ENCODE peak calls at places on chromosomes 3 and 15, in six cellular contexts. G is GM12865, X is Calu3, K is cardiac fibroblast, Q is AG04450, O is AG09319. F is an unnamed sample.

GRCh38 chr3:148146947-148147346 is 550.8 kb upstream of the AGTR1 start:
- DNase-seq in G (no peak), K (peak), X (peak), Q (peak), O (no peak), F (no peak)

GRCh38 chr15:95326689-95327525 is 1003.6 kb upstream of the NR2F2 start:
- DNase-seq in G (no peak), O (no peak), X (no peak), Q (no peak), K (peak), F (no peak)

GRCh38 chr3:101070260-101071121 is 77.3 kb upstream of the ABI3BP start:
- DNase-seq in O (no peak), X (peak), G (peak), Q (no peak), K (peak), F (peak)

GRCh38 chr3:116112686-116113085 is 332.6 kb downstream of the LSAMP start:
- DNase-seq in X (no peak), K (peak), Q (no peak), G (no peak), O (no peak), F (no peak)

GRCh38 chr3:100650651-100651611 is 41.5 kb downstream of the ADGRG7 start:
- DNase-seq in K (peak), O (no peak), X (no peak), Q (no peak), G (peak), F (peak)

GRCh38 chr3:73745429-73746247 is 120.9 kb upstream of the PDZRN3 start:
- DNase-seq in Q (no peak), O (no peak), K (peak), X (no peak), G (no peak), F (no peak)

GRCh38 chr15:34737379-34737928 is 17.3 kb downstream of the GJD2 start:
- DNase-seq in O (no peak), K (no peak), X (no peak), G (no peak), Q (no peak), F (no peak)

GRCh38 chr15:91311986-91312385 is 211.9 kb downstream of the SV2B start:
- DNase-seq in Q (no peak), G (no peak), O (no peak), X (no peak), K (no peak), F (no peak)

GRCh38 chr3:155946178-155946577 is 75.7 kb downstream of the GMPS start:
- DNase-seq in G (no peak), O (peak), Q (peak), X (no peak), K (peak), F (no peak)

GRCh38 chr3:197399486-197399885 is 101.1 kb upstream of the DLG1 start:
- DNase-seq in K (no peak), O (no peak), X (no peak), Q (no peak), G (no peak), F (no peak)

DNA sequence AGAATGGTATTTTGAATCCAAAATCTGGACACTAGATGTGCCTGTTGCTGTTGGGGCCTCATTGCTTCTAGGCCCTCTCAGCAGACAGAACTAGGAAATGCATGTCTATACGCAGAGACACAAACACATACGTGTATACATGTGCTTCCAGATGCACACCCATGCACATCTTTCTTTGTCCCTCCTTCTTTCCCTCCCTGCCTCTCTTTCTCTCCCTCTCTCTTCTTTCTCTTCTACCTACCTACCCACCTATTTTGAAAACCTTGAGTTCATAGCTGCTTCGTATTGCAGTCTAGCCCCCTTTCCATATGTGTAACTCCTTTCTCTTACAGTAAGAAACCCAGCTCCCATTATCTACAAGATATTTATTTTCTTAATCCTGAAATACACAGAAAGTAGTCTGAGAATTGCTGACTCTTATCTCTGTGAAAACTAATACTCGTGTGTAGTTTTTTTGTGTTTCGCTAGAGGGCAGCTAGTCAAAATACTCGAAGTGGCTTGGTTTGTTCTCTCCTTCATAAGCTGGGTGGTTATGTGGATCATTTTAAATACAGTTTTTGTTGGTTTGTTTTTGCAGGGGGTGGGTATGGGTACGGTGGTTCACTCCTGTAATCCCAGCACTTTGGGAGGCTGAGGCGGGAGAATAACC is 18.5 kb downstream of the RPL32 start:
- DNase-seq in X (no peak), Q (no peak), O (no peak), G (no peak), K (peak), F (no peak)
- TF ChIP-seq CTCF in X (peak), Q (peak), O (peak), G (peak), K (peak), F (no peak)

GRCh38 chr3:195448205-195448875 is 5.5 kb upstream of the ACAP2 start:
- DNase-seq in Q (no peak), O (no peak), X (no peak), G (no peak), K (no peak), F (no peak)

GRCh38 chr3:195445885-195446284 is 3.1 kb upstream of the ACAP2 start:
- DNase-seq in O (no peak), Q (no peak), G (no peak), X (no peak), K (no peak), F (no peak)

GRCh38 chr3:195443391-195443989 is 670 bp upstream of the ACAP2 start:
- DNase-seq in O (no peak), K (no peak), X (no peak), Q (no peak), G (peak), F (no peak)

GRCh38 chr3:195447205-195447604 is 4.4 kb upstream of the ACAP2 start:
- DNase-seq in X (no peak), K (no peak), G (no peak), Q (no peak), O (no peak), F (no peak)

GRCh38 chr3:195446359-195446758 is 3.5 kb upstream of the ACAP2 start:
- DNase-seq in K (no peak), X (no peak), Q (no peak), O (no peak), G (no peak), F (no peak)
- TF ChIP-seq CTCF in K (no peak), X (no peak), Q (no peak), O (no peak), G (no peak), F (no peak)

GRCh38 chr3:46228259-46229222 is 13.7 kb upstream of the CCR3 start:
- DNase-seq in G (no peak), K (peak), Q (no peak), X (no peak), O (peak), F (no peak)
- TF ChIP-seq CTCF in G (no peak), K (no peak), Q (no peak), X (no peak), O (no peak), F (peak)

GRCh38 chr3:146384786-146385185 is 84.6 kb downstream of the PLSCR2 start:
- DNase-seq in Q (no peak), G (no peak), K (no peak), X (no peak), O (no peak), F (no peak)

GRCh38 chr3:146380052-146380451 is 89.3 kb downstream of the PLSCR2 start:
- DNase-seq in O (no peak), G (no peak), K (no peak), X (no peak), Q (no peak), F (no peak)

GRCh38 chr3:146387566-146387965 is 81.8 kb downstream of the PLSCR2 start:
- DNase-seq in G (no peak), O (no peak), K (peak), Q (no peak), X (no peak), F (no peak)

DNA sequence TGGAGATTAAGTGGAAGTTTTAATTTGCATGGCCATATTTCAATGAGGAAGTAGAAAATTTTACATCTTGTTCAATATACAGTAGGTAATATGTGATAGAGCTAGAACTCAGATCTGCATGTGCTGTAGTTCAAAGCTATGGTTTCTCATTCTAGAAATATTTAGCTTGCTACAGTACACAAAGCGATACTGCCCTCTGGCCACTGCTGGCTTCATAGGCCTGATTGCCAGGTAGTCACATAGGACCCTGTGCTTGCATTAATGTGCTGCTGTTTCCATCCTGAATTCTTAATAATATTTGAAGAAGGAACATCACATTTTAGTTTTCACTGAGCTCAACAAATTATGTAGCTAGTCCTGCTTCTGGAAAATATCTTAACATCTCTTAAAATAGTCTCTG is 87.0 kb downstream of the PLSCR2 start:
- DNase-seq in Q (no peak), X (peak), K (peak), G (no peak), O (no peak), F (no peak)
- TF ChIP-seq CTCF in Q (peak), X (no peak), K (peak), G (no peak), O (peak), F (no peak)

DNA sequence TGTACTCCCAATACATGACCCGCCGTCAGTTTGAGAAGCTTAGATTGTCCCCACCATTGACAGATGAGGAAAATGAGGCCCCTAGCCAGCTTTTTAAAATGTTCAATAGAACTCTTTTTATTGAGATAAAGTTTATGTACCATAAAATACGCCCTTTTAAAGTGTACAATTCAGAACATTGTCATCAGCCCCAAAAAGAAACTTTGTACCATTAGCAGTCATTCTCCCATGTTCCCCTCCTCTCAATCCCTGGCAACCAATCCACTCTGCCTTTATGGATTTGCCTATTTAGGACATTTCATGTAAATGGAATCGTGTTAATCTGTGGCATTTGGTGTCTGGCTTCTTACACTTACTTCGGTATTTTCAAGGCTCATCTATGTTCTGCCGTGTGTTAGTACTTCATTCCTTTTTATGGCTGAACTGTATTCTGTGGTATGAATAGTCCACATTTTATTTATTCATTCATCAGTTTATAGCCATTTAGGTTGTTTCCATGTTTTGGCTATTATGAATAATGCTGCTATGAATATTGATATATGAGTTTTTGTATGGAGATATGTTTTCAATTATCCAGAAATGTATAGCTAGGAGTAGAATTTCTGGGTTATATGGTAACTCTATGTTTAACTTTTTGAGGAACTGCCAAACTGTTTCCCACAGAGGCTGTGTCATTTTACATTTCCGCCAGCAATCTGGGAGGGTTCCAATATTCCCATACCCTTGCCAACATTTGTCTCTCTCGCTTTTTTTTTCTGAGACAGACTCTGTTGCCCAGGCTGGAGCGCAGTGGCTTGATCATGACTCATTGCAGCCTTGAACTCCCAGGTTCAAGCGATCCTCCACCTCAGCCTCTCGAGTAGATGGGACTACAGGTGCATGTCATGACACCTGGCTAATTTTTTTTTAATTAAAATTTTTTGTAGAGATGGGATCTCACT is 15.3 kb upstream of the PTPN23 start:
- DNase-seq in O (no peak), X (no peak), K (peak), G (no peak), Q (peak), F (no peak)
- TF ChIP-seq CTCF in O (no peak), X (no peak), K (no peak), G (no peak), Q (no peak), F (no peak)

GRCh38 chr3:71089271-71089670 is 494.3 kb downstream of the FOXP1 start:
- DNase-seq in Q (no peak), G (no peak), X (no peak), K (peak), O (no peak), F (no peak)

GRCh38 chr3:71087109-71088018 is 496.2 kb downstream of the FOXP1 start:
- DNase-seq in Q (no peak), K (peak), X (no peak), G (peak), O (no peak), F (peak)

GRCh38 chr3:71090207-71090606 is 493.3 kb downstream of the FOXP1 start:
- DNase-seq in Q (no peak), G (peak), K (no peak), X (no peak), O (no peak), F (peak)

GRCh38 chr3:71088742-71089141 is 494.8 kb downstream of the FOXP1 start:
- DNase-seq in O (no peak), Q (no peak), G (no peak), X (no peak), K (no peak), F (no peak)

DNA sequence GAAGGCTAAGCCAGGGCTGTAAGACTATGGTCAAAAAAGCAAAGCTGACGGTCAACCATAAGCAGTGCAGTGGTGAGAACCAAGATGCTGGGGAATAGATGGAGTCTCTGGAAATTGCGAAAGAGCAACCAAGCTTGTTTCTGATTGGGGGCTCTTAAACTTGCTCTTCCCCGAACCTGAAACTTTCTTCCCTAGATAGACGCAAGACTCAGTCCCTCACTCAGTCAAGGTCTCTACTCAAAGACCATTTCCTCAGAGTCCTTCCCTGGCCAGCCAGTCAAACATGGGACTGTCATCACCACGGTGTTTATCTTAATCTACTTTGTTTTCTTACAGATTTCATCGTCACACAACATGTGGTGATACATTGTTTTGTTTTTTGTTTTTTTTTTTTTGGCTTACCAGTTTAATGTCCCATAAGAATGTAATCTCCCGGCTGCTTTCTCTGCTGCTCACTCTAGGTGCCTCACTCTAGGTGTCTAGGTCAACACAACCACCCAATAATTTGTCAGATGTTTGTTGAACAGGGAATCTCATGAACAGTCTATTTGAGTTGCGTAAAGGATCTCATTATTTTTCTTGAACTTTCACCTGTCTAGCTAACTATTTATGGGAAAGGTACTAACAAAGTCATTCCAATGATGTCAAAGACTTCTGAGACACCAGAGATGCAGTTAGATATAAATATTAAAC is 495.4 kb downstream of the FOXP1 start:
- DNase-seq in Q (no peak), O (no peak), X (no peak), G (no peak), K (peak), F (no peak)
- TF ChIP-seq CTCF in Q (no peak), O (no peak), X (no peak), G (no peak), K (no peak), F (no peak)

GRCh38 chr3:89314454-89314853 is 207.0 kb downstream of the EPHA3 start:
- DNase-seq in K (peak), G (peak), O (no peak), Q (no peak), X (no peak), F (no peak)
- TF ChIP-seq CTCF in K (peak), G (no peak), O (no peak), Q (no peak), X (no peak), F (no peak)

DNA sequence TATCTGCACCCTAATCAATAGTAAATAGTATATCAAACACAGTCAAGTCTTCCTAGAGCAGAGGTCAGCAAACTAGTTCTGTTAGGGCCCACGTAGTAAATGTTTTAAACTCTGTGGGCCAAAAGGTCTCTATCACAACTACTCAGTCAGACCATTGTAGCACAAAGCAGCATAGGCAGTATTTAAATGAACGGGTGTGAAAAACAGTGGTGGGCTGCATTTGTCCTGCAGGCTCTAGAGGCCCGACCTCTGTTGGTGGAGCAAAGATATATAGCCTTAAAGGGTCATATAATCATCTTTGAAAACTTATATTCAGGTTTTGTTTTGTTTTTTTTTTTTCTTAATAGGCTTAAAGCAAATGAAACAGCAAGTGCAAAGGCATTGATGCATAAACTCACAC is 326.4 kb upstream of the TRIM42 start:
- DNase-seq in X (no peak), Q (no peak), G (no peak), K (no peak), O (no peak), F (no peak)
- TF ChIP-seq CTCF in X (no peak), Q (no peak), G (no peak), K (no peak), O (no peak), F (no peak)

GRCh38 chr15:92954578-92954977 is 54.5 kb downstream of the CHD2 start:
- DNase-seq in Q (no peak), G (peak), X (peak), O (no peak), K (peak), F (no peak)
- TF ChIP-seq CTCF in Q (peak), G (peak), X (peak), O (peak), K (peak), F (peak)

GRCh38 chr15:93221754-93222153 is 132.7 kb upstream of the RGMA start:
- DNase-seq in O (no peak), G (no peak), K (no peak), Q (no peak), X (no peak), F (no peak)
- TF ChIP-seq CTCF in O (no peak), G (no peak), K (no peak), Q (no peak), X (no peak), F (no peak)

F was measured in GM10248.